ENCODE peak calls at places on chromosome 3, in six cellular contexts. S is upper lobe of right lung, A is suprapubic skin, P is body of pancreas, V is cardiac muscle cell, C is A549. E is an unnamed sample.

GRCh38 chr3:114764056-114764492 is 383.0 kb downstream of the ZBTB20 start:
- DNase-seq in P (no peak), S (no peak), C (no peak), A (no peak), V (no peak), E (no peak)

GRCh38 chr3:193946945-193947344 is 189.0 kb upstream of the HES1 start:
- DNase-seq in C (no peak), V (no peak), S (no peak), P (no peak), A (no peak), E (no peak)

GRCh38 chr3:16319723-16320122 is 54.7 kb downstream of the OXNAD1 start:
- DNase-seq in V (no peak), C (no peak), S (no peak), A (no peak), P (no peak), E (no peak)

GRCh38 chr3:58251653-58252052 is 14.1 kb downstream of the ABHD6 start:
- DNase-seq in A (no peak), S (no peak), P (no peak), V (no peak), C (no peak), E (peak; percentile 33)

GRCh38 chr3:93973160-93974126 is at the start of gene PROS1:
- DNase-seq in C (peak; percentile 50), A (peak; percentile 93), P (peak; percentile 66), S (peak; percentile 93), V (peak; percentile 88), E (peak; percentile 65)

GRCh38 chr3:78035020-78035660 is 995.2 kb downstream of the ROBO2 start:
- DNase-seq in C (no peak), P (no peak), A (no peak), S (no peak), V (no peak), E (no peak)

GRCh38 chr3:67529915-67530314 is 124.5 kb downstream of the SUCLG2 start:
- DNase-seq in A (no peak), V (no peak), S (no peak), C (no peak), P (no peak), E (no peak)

GRCh38 chr3:99720985-99721632 is 82.7 kb downstream of the COL8A1 start:
- DNase-seq in P (no peak), C (no peak), S (peak; percentile 77), A (no peak), V (no peak), E (no peak)

GRCh38 chr3:52846427-52846983 is 11.7 kb upstream of the MUSTN1 start:
- DNase-seq in P (no peak), S (no peak), C (no peak), V (no peak), A (no peak), E (no peak)

GRCh38 chr3:57896046-57896445 is 112.2 kb upstream of the FLNB start:
- DNase-seq in V (no peak), S (no peak), C (no peak), A (no peak), P (no peak), E (no peak)

GRCh38 chr3:15325228-15325627 is 7.2 kb downstream of the SH3BP5 start:
- DNase-seq in P (no peak), V (no peak), C (no peak), A (no peak), S (no peak), E (no peak)

GRCh38 chr3:87227835-87228144 is 681 bp downstream of the CHMP2B start:
- DNase-seq in V (no peak), P (no peak), A (no peak), C (no peak), S (no peak), E (no peak)

GRCh38 chr3:32856901-32857507 is 39.2 kb downstream of the TRIM71 start:
- DNase-seq in P (no peak), S (no peak), V (no peak), A (no peak), C (no peak), E (no peak)

GRCh38 chr3:183826854-183827253 is 1.5 kb upstream of the MAP6D1 start:
- DNase-seq in S (no peak), A (peak; percentile 23), C (no peak), P (no peak), V (no peak), E (no peak)

GRCh38 chr3:120181632-120182031 is 87.4 kb upstream of the GSK3B start:
- DNase-seq in C (no peak), V (no peak), P (no peak), A (no peak), S (no peak), E (no peak)

GRCh38 chr3:187209501-187209900 is 12.2 kb downstream of the RTP1 start:
- DNase-seq in C (no peak), V (no peak), S (no peak), P (no peak), A (no peak), E (no peak)

GRCh38 chr3:23435904-23436303 is 232.8 kb downstream of the UBE2E2 start:
- DNase-seq in C (no peak), S (no peak), V (no peak), P (no peak), A (no peak), E (no peak)
- H3K4me1 ChIP-seq in C (peaks cover 3% of the 10 kb centered on the region), S (no peaks in the 10 kb centered on the region), V (peaks cover 16% of the 10 kb centered on the region), P (no peaks in the 10 kb centered on the region), A (no peaks in the 10 kb centered on the region), E (no peaks in the 10 kb centered on the region)

GRCh38 chr3:128544190-128544589 is 51.2 kb upstream of the GATA2 start:
- DNase-seq in V (no peak), P (no peak), C (no peak), S (no peak), A (no peak), E (no peak)
- H3K4me1 ChIP-seq in V (no peaks in the 10 kb centered on the region), P (no peaks in the 10 kb centered on the region), C (no peaks in the 10 kb centered on the region), S (peaks cover 5% of the 10 kb centered on the region), A (no peaks in the 10 kb centered on the region), E (no peaks in the 10 kb centered on the region)

GRCh38 chr3:123405021-123405420 is 43.9 kb downstream of the ADCY5 start:
- DNase-seq in A (no peak), V (no peak), S (no peak), C (no peak), P (no peak), E (no peak)
- H3K4me1 ChIP-seq in A (no peaks in the 10 kb centered on the region), V (peaks cover 28% of the 10 kb centered on the region), S (no peaks in the 10 kb centered on the region), C (peaks cover 10% of the 10 kb centered on the region), P (peaks cover 40% of the 10 kb centered on the region), E (peaks cover 2% of the 10 kb centered on the region)

DNA sequence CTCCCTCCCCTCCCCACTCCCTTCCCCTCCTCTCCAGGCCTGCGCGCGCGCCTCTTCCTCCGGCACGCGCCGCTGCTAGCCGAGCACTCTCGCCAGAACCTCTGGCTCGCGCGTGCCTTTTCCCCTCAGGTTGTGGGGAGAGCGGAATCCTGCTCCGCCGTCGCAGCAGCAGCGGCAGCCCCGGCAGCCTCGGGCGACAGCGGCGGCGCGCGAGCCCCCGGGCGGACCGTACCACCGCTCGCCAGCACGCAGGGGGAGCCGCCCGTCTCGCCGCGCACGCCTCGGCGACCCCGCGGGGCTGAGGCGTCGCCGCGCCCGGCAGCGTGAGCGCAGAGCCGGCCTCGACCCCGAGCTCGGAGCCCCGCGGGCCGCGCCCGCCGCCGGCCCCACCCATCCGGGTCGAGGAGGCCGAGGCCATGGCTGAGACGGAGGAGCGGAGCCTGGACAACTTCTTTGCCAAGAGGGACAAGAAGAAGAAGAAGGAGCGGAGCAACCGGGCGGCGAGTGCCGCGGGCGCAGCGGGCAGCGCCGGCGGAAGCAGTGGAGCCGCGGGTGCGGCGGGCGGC is at the start of gene CDV3:
- DNase-seq in A (peak; percentile 80), P (no peak), C (no peak), S (no peak), V (peak; percentile 87), E (no peak)
- H3K4me1 ChIP-seq in A (peaks cover 51% of the 10 kb centered on the region), P (peaks cover 62% of the 10 kb centered on the region), C (peaks cover 58% of the 10 kb centered on the region), S (peaks cover 55% of the 10 kb centered on the region), V (peaks cover 15% of the 10 kb centered on the region), E (peaks cover 9% of the 10 kb centered on the region)

E was measured in prostate gland.